ENCODE peak calls at places on chromosomes 7 and 10, in eight cellular contexts. K is ELF-1; X is effector memory CD8-positive, alpha-beta T cell; B is activated gamma-delta T cell treated with anti-CD3 and anti-CD28 coated beads, Interleukin-2, amount 50 U/mL, for 16 hours; R is stimulated activated CD8-positive, alpha-beta memory T cell treated with anti-CD3 and anti-CD28 coated beads, Interleukin-4, amount 100 ng/mL, for 24 hours; D is NCI-H1092 treated with DMSO at 0.1 percent for 48 hours; W is neural crest cell; C is germinal center. H is an unnamed sample.

GRCh38 chr10:132187421-132188138 is 832 bp downstream of the DPYSL4 start:
- DNase-seq in D (no peak), K (peak; percentile 34), B (no peak), W (no peak), X (no peak), R (no peak), C (no peak), H (no peak)

GRCh38 chr10:86234553-86235270 is 131.9 kb downstream of the GRID1 start:
- DNase-seq in K (peak; percentile 46), R (no peak), B (no peak), W (no peak), C (no peak), X (no peak), D (no peak), H (no peak)

GRCh38 chr7:108083980-108084379 is 46.2 kb downstream of the LAMB4 start:
- DNase-seq in K (no peak), X (no peak), R (no peak), W (no peak), D (no peak), B (no peak), C (no peak), H (no peak)

GRCh38 chr10:63763744-63764143 is 242.5 kb downstream of the REEP3 start:
- DNase-seq in B (no peak), W (no peak), C (no peak), K (no peak), X (no peak), D (no peak), R (no peak), H (no peak)

GRCh38 chr7:128164061-128164954 is 76.8 kb upstream of the LEP start:
- DNase-seq in W (no peak), C (no peak), K (peak; percentile 89), B (no peak), R (no peak), D (no peak), X (no peak), H (no peak)

GRCh38 chr10:99565166-99565565 is 32.4 kb downstream of the NKX2-3 start:
- DNase-seq in R (no peak), D (no peak), W (no peak), B (no peak), C (no peak), K (no peak), X (no peak), H (no peak)

GRCh38 chr7:137717811-137718271 is 128.9 kb downstream of the DGKI start:
- DNase-seq in K (peak; percentile 62), R (no peak), W (no peak), X (no peak), D (no peak), B (no peak), C (no peak), H (no peak)

GRCh38 chr10:72274730-72275350 is 1.1 kb downstream of the DDIT4 start:
- DNase-seq in D (peak; percentile 46), X (peak; percentile 69), K (peak; percentile 77), C (peak; percentile 70), R (peak; percentile 60), B (peak; percentile 55), W (peak; percentile 33), H (peak; percentile 55)

GRCh38 chr10:63631971-63632370 is 110.8 kb downstream of the REEP3 start:
- DNase-seq in R (no peak), C (no peak), W (no peak), D (no peak), K (no peak), B (no peak), X (no peak), H (no peak)

GRCh38 chr10:10677479-10677878 is 340.2 kb upstream of the CELF2 start:
- DNase-seq in X (no peak), R (no peak), C (no peak), B (no peak), D (peak; percentile 0), K (peak; percentile 66), W (peak; percentile 56), H (no peak)

GRCh38 chr7:519429-519973 is at the start of gene PDGFA:
- DNase-seq in B (no peak), X (no peak), D (peak; percentile 52), C (peak; percentile 30), K (no peak), R (no peak), W (no peak), H (peak; percentile 31)

GRCh38 chr10:97553575-97554100 is 18.9 kb upstream of the ANKRD2 start:
- DNase-seq in C (peak; percentile 54), X (peak; percentile 44), K (peak; percentile 95), B (peak; percentile 32), R (peak; percentile 43), W (peak; percentile 56), D (peak; percentile 33), H (peak; percentile 44)

GRCh38 chr10:98150544-98150943 is 16.1 kb downstream of the R3HCC1L start:
- DNase-seq in X (no peak), K (no peak), D (no peak), C (no peak), R (no peak), B (no peak), W (no peak), H (no peak)

GRCh38 chr10:33801705-33802104 is 467.2 kb upstream of the NRP1 start:
- DNase-seq in X (no peak), B (no peak), D (no peak), R (no peak), W (no peak), C (no peak), K (peak; percentile 41), H (no peak)

GRCh38 chr7:26515462-26515861 is 223.8 kb downstream of the SNX10 start:
- DNase-seq in K (no peak), C (no peak), W (no peak), X (no peak), D (peak; percentile 93), R (no peak), B (no peak), H (no peak)

GRCh38 chr7:131948434-131949053 is 392.1 kb upstream of the PODXL start:
- DNase-seq in X (no peak), D (no peak), K (no peak), B (no peak), W (no peak), C (no peak), R (no peak), H (no peak)

GRCh38 chr7:101486764-101487458 is 124.2 kb downstream of the COL26A1 start:
- DNase-seq in C (no peak), D (no peak), W (no peak), B (no peak), R (no peak), K (peak; percentile 83), X (no peak), H (no peak)

GRCh38 chr7:36490335-36490940 is 100.8 kb downstream of the ANLN start:
- DNase-seq in W (no peak), R (no peak), X (no peak), B (no peak), D (no peak), C (no peak), K (no peak), H (no peak)

GRCh38 chr7:9796241-9796640 is 1177.4 kb upstream of the PHF14 start:
- DNase-seq in K (no peak), R (no peak), B (no peak), X (no peak), C (no peak), W (no peak), D (no peak), H (no peak)

GRCh38 chr7:76340617-76341131 is 18.1 kb downstream of the YWHAG start:
- DNase-seq in D (no peak), W (no peak), K (no peak), B (no peak), R (no peak), X (no peak), C (no peak), H (no peak)

GRCh38 chr10:61475449-61475873 is 22.3 kb upstream of the TMEM26 start:
- DNase-seq in C (no peak), W (no peak), X (no peak), K (no peak), D (no peak), R (no peak), B (no peak), H (no peak)

GRCh38 chr7:132298782-132299181 is 277.5 kb downstream of the PLXNA4 start:
- DNase-seq in W (no peak), R (no peak), X (no peak), K (no peak), D (peak; percentile 34), B (no peak), C (no peak), H (no peak)

H was measured in CD4-positive, CD25-positive, alpha-beta regulatory T cell.